ENCODE peak calls at places on chromosome 5, in five cellular contexts. P, D, E, O and J are unnamed samples.
A peak's percentile ranks its signal among the peaks of the same experiment; 100 is the strongest.

GRCh38 chr5:112742424-112742823 is 4.7 kb downstream of the APC start:
- DNase-seq in D (no peak), E (peak; percentile 82), P (no peak), O (no peak), J (no peak)

GRCh38 chr5:115309751-115310370 is 13.4 kb upstream of the CCDC112 start:
- DNase-seq in D (peak; percentile 26), O (no peak), P (no peak), E (peak; percentile 49), J (no peak)

GRCh38 chr5:83148370-83148769 is 71.0 kb downstream of the XRCC4 start:
- DNase-seq in O (no peak), D (no peak), P (no peak), E (no peak), J (no peak)

GRCh38 chr5:81393783-81394718 is at the start of gene ACOT12:
- DNase-seq in D (no peak), E (no peak), O (no peak), P (peak; percentile 73), J (no peak)

GRCh38 chr5:431711-432050 is 11.3 kb upstream of the EXOC3 start:
- DNase-seq in D (no peak), O (no peak), P (no peak), E (no peak), J (no peak)

GRCh38 chr5:43315262-43315661 is 2.0 kb upstream of the HMGCS1 start:
- DNase-seq in D (no peak), E (no peak), P (no peak), O (no peak), J (no peak)

GRCh38 chr5:9455826-9456434 is 89.9 kb downstream of the SEMA5A start:
- DNase-seq in O (no peak), E (no peak), P (no peak), D (no peak), J (no peak)

GRCh38 chr5:157799578-157799977 is 56.1 kb downstream of the LSM11 start:
- DNase-seq in P (no peak), O (no peak), D (no peak), E (no peak), J (peak; percentile 12)

GRCh38 chr5:95644351-95645042 is 2.1 kb upstream of the RFESD start:
- DNase-seq in P (peak; percentile 44), D (peak; percentile 45), E (peak; percentile 81), O (peak; percentile 56), J (peak; percentile 26)

GRCh38 chr5:73443725-73444498 is 4.7 kb downstream of the FOXD1 start:
- DNase-seq in D (no peak), P (no peak), O (no peak), E (no peak), J (no peak)

GRCh38 chr5:134131578-134132350 is 17.3 kb downstream of the TCF7 start:
- DNase-seq in O (no peak), E (no peak), P (no peak), D (no peak), J (no peak)

GRCh38 chr5:121660142-121660541 is 191.5 kb upstream of the FTMT start:
- DNase-seq in E (no peak), O (no peak), D (no peak), P (no peak), J (no peak)

GRCh38 chr5:14100281-14100680 is 42.9 kb upstream of the TRIO start:
- DNase-seq in E (no peak), P (no peak), D (no peak), O (no peak), J (no peak)

GRCh38 chr5:96823900-96824351 is 16.2 kb upstream of the ERAP1 start:
- DNase-seq in P (peak; percentile 51), O (no peak), D (peak; percentile 25), E (no peak), J (no peak)

GRCh38 chr5:158812381-158812780 is 287.3 kb downstream of the EBF1 start:
- DNase-seq in D (no peak), O (peak; percentile 51), E (peak; percentile 2), P (no peak), J (no peak)

GRCh38 chr5:6169660-6170059 is 208.7 kb downstream of the MED10 start:
- DNase-seq in E (no peak), D (peak; percentile 12), O (no peak), P (no peak), J (no peak)

DNA sequence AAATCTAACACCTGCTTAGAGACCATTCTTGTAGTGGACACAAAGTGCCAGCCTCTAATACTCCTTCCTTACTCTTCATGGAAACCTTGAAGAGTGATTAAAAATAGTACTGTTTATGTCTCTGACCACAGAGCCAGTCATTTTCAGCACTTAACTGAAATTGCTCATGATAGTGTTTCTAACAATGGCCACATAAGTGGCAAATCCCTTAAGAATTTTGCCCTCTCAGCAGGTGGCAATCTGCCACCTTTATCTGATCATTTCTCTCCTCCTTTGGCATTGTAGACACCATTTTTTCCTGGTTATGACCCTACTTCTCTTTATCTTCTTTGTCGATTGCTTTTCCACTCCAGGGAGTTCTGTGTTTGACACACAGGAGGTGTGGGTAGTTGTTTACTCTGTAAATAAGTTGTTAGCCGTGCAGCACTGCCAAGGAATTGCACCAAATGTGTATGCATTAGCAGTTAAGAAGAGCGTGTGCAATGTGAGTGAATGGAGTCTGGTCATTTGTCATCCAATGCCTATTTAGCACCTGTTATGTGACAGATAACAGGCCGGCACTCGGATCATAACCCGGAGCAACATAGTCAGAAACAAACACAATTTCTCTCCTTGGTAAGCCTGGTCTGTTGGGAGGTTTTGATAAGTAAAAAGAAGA is 36.8 kb upstream of the STARD4 start:
- DNase-seq in E (peak; percentile 18), P (no peak), O (no peak), D (no peak), J (no peak)
- TF ChIP-seq GABPA in E (no peak), P (no peak), O (no peak), D (no peak), J (no peak)

DNA sequence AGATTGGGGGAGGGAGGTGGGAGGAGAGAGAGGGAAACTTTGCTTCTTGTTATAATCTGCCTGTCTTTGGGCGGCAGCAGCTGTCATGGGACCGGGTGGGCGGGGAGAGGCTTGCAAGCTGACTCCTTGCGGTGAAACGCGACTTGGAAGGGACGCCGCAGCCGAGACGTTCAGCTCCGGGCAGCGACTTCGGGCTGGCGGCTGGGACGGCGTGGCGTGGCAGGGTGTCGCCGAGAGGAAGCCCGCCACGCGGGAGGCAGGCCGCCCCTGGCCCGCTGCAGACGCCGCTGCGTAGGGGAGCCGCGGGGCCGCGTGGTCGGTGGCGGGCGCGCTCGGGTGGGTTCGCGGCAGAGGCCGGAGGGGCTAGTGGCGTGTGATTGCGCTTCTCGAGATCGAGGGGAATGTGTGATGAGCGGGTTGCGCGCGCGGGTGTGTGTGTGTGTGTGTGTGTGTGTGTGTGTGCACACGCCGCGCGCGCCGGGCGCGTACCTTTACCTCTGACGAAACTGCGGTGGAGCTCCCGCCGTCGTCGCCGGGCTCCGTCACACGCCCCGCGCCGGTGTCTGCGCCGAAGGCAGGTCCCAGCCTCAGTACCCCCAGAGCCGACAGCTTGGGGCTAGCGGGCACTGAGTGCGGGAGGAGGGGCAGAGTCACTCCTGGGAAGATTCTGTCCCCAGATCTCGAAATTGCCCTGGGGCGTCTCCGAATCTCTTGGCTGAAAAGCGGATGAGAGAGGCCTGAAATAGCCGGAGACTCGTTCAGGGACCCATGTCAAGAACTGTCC is 1.7 kb downstream of the PPARGC1B start:
- DNase-seq in E (peak; percentile 97), D (no peak), O (peak; percentile 62), P (peak; percentile 74), J (peak; percentile 87)
- TF ChIP-seq POLR2AphosphoS5 in E (peak; percentile 49), D (no peak), O (peak; percentile 75), P (no peak), J (no peak)

GRCh38 chr5:137880313-137880712 is 8.9 kb upstream of the PKD2L2 start:
- DNase-seq in E (no peak), P (no peak), D (no peak), O (no peak), J (no peak)
- TF ChIP-seq REST in E (no peak), P (no peak), D (no peak), O (no peak), J (no peak)

GRCh38 chr5:135446186-135446585 is 962 bp downstream of the DCANP1 start:
- DNase-seq in D (no peak), O (no peak), E (no peak), P (no peak), J (no peak)
- TF ChIP-seq GABPA in D (no peak), O (no peak), E (no peak), P (no peak), J (no peak)